ENCODE peak calls at places on chromosomes 4 and X, in ten cellular contexts. One of them, this sample, is unnamed.

GRCh38 chr4:168811793-168812651 is 198.0 kb downstream of the CBR4 start:
- DNase-seq in adrenal gland: no peak
- DNase-seq in body of pancreas: no peak
- DNase-seq in A549: no peak
- DNase-seq in A673: peak; percentile 28
- DNase-seq in HepG2: no peak
- DNase-seq in pancreas: no peak
- DNase-seq in tibial artery: no peak
- DNase-seq in spleen: no peak
- DNase-seq in kidney: no peak
- DNase-seq in this sample: no peak

GRCh38 chrX:153494541-153495361 is at the start of gene BGN:
- DNase-seq in adrenal gland: peak; percentile 48
- DNase-seq in HepG2: peak; percentile 26
- DNase-seq in A549: no peak
- DNase-seq in body of pancreas: no peak
- DNase-seq in kidney: peak; percentile 86
- DNase-seq in pancreas: no peak
- DNase-seq in A673: peak; percentile 62
- DNase-seq in spleen: no peak
- DNase-seq in tibial artery: peak; percentile 47
- DNase-seq in this sample: peak; percentile 80

GRCh38 chr4:145285928-145286327 is 105.5 kb upstream of the OTUD4 start:
- DNase-seq in adrenal gland: no peak
- DNase-seq in tibial artery: no peak
- DNase-seq in kidney: no peak
- DNase-seq in A549: no peak
- DNase-seq in spleen: no peak
- DNase-seq in HepG2: no peak
- DNase-seq in pancreas: no peak
- DNase-seq in A673: no peak
- DNase-seq in body of pancreas: no peak
- DNase-seq in this sample: no peak

GRCh38 chrX:154366666-154367055 is 7.8 kb downstream of the FLNA start:
- DNase-seq in A673: no peak
- DNase-seq in tibial artery: no peak
- DNase-seq in kidney: no peak
- DNase-seq in pancreas: no peak
- DNase-seq in body of pancreas: no peak
- DNase-seq in adrenal gland: no peak
- DNase-seq in HepG2: no peak
- DNase-seq in A549: no peak
- DNase-seq in spleen: no peak
- DNase-seq in this sample: no peak

GRCh38 chr4:174216935-174217272 is 66.6 kb downstream of the FBXO8 start:
- DNase-seq in body of pancreas: no peak
- DNase-seq in HepG2: no peak
- DNase-seq in A673: no peak
- DNase-seq in kidney: no peak
- DNase-seq in pancreas: no peak
- DNase-seq in adrenal gland: no peak
- DNase-seq in tibial artery: no peak
- DNase-seq in spleen: no peak
- DNase-seq in A549: no peak
- DNase-seq in this sample: no peak

GRCh38 chr4:149987777-149988410 is 90.4 kb upstream of the DCLK2 start:
- DNase-seq in spleen: no peak
- DNase-seq in adrenal gland: no peak
- DNase-seq in HepG2: no peak
- DNase-seq in body of pancreas: no peak
- DNase-seq in pancreas: no peak
- DNase-seq in kidney: no peak
- DNase-seq in A673: peak; percentile 89
- DNase-seq in A549: no peak
- DNase-seq in tibial artery: no peak
- DNase-seq in this sample: no peak

GRCh38 chrX:50680990-50681389 is 133.0 kb downstream of the SHROOM4 start:
- DNase-seq in pancreas: peak; percentile 10
- DNase-seq in HepG2: no peak
- DNase-seq in A673: peak; percentile 68
- DNase-seq in A549: peak; percentile 1
- DNase-seq in tibial artery: no peak
- DNase-seq in spleen: no peak
- DNase-seq in kidney: no peak
- DNase-seq in adrenal gland: peak; percentile 22
- DNase-seq in body of pancreas: no peak
- DNase-seq in this sample: peak; percentile 44

GRCh38 chr4:98568896-98569663 is 89.3 kb downstream of the TSPAN5 start:
- DNase-seq in spleen: no peak
- DNase-seq in tibial artery: no peak
- DNase-seq in kidney: no peak
- DNase-seq in pancreas: no peak
- DNase-seq in A673: no peak
- DNase-seq in adrenal gland: no peak
- DNase-seq in body of pancreas: no peak
- DNase-seq in HepG2: no peak
- DNase-seq in A549: no peak
- DNase-seq in this sample: no peak

GRCh38 chr4:1347410-1347864 is 429 bp downstream of the UVSSA start:
- DNase-seq in HepG2: peak; percentile 50
- DNase-seq in adrenal gland: peak; percentile 90
- DNase-seq in kidney: peak; percentile 94
- DNase-seq in body of pancreas: peak; percentile 76
- DNase-seq in A549: peak; percentile 49
- DNase-seq in A673: peak; percentile 64
- DNase-seq in tibial artery: peak; percentile 78
- DNase-seq in spleen: peak; percentile 95
- DNase-seq in pancreas: peak; percentile 83
- DNase-seq in this sample: peak; percentile 73

GRCh38 chr4:145814246-145814645 is 124.4 kb downstream of the ZNF827 start:
- DNase-seq in adrenal gland: no peak
- DNase-seq in A673: no peak
- DNase-seq in tibial artery: no peak
- DNase-seq in body of pancreas: no peak
- DNase-seq in HepG2: no peak
- DNase-seq in A549: no peak
- DNase-seq in kidney: no peak
- DNase-seq in spleen: no peak
- DNase-seq in pancreas: no peak
- DNase-seq in this sample: peak; percentile 40

GRCh38 chr4:25888781-25889180 is 25.2 kb upstream of the SMIM20 start:
- DNase-seq in pancreas: no peak
- DNase-seq in kidney: no peak
- DNase-seq in body of pancreas: no peak
- DNase-seq in spleen: no peak
- DNase-seq in A673: no peak
- DNase-seq in adrenal gland: no peak
- DNase-seq in A549: no peak
- DNase-seq in tibial artery: no peak
- DNase-seq in HepG2: no peak
- DNase-seq in this sample: no peak

GRCh38 chr4:99612704-99613103 is 38.1 kb downstream of the MTTP start:
- DNase-seq in A549: no peak
- DNase-seq in HepG2: no peak
- DNase-seq in kidney: no peak
- DNase-seq in adrenal gland: no peak
- DNase-seq in A673: no peak
- DNase-seq in body of pancreas: no peak
- DNase-seq in tibial artery: no peak
- DNase-seq in spleen: no peak
- DNase-seq in pancreas: peak; percentile 28
- DNase-seq in this sample: no peak

GRCh38 chr4:76219299-76220055 is 5.9 kb upstream of the SCARB2 start:
- DNase-seq in tibial artery: no peak
- DNase-seq in A673: no peak
- DNase-seq in kidney: no peak
- DNase-seq in pancreas: peak; percentile 35
- DNase-seq in HepG2: peak; percentile 62
- DNase-seq in A549: peak; percentile 23
- DNase-seq in adrenal gland: no peak
- DNase-seq in body of pancreas: no peak
- DNase-seq in spleen: no peak
- DNase-seq in this sample: no peak

GRCh38 chrX:15619053-15619772 is 18.5 kb upstream of the ACE2 start:
- DNase-seq in tibial artery: no peak
- DNase-seq in body of pancreas: no peak
- DNase-seq in pancreas: peak; percentile 14
- DNase-seq in A673: no peak
- DNase-seq in spleen: no peak
- DNase-seq in kidney: no peak
- DNase-seq in HepG2: no peak
- DNase-seq in A549: peak; percentile 36
- DNase-seq in adrenal gland: peak; percentile 41
- DNase-seq in this sample: no peak

GRCh38 chr4:148315049-148315448 is 127.2 kb downstream of the NR3C2 start:
- DNase-seq in kidney: no peak
- DNase-seq in HepG2: no peak
- DNase-seq in tibial artery: no peak
- DNase-seq in spleen: no peak
- DNase-seq in body of pancreas: no peak
- DNase-seq in adrenal gland: no peak
- DNase-seq in pancreas: no peak
- DNase-seq in A673: no peak
- DNase-seq in A549: no peak
- DNase-seq in this sample: no peak

GRCh38 chr4:2964077-2964471 is 703 bp downstream of the GRK4 start:
- DNase-seq in spleen: no peak
- DNase-seq in A673: no peak
- DNase-seq in A549: no peak
- DNase-seq in kidney: no peak
- DNase-seq in pancreas: no peak
- DNase-seq in body of pancreas: peak; percentile 37
- DNase-seq in HepG2: no peak
- DNase-seq in tibial artery: no peak
- DNase-seq in adrenal gland: no peak
- DNase-seq in this sample: no peak
- H3K4me3 ChIP-seq in spleen: peak overlapping the region; percentile 83
- H3K4me3 ChIP-seq in A673: peak overlapping the region; percentile 78
- H3K4me3 ChIP-seq in A549: peak overlapping the region; percentile 98
- H3K4me3 ChIP-seq in kidney: peak overlapping the region; percentile 78
- H3K4me3 ChIP-seq in pancreas: peak overlapping the region; percentile 84
- H3K4me3 ChIP-seq in body of pancreas: peak overlapping the region; percentile 55
- H3K4me3 ChIP-seq in HepG2: peak overlapping the region; percentile 62
- H3K4me3 ChIP-seq in tibial artery: peak overlapping the region; percentile 80
- H3K4me3 ChIP-seq in adrenal gland: no peak overlapping the region
- H3K4me3 ChIP-seq in this sample: peak overlapping the region; percentile 84

GRCh38 chr4:9996319-9997110 is 24.8 kb downstream of the SLC2A9 start:
- DNase-seq in kidney: no peak
- DNase-seq in body of pancreas: no peak
- DNase-seq in HepG2: no peak
- DNase-seq in pancreas: no peak
- DNase-seq in spleen: no peak
- DNase-seq in A673: no peak
- DNase-seq in A549: peak; percentile 13
- DNase-seq in adrenal gland: no peak
- DNase-seq in tibial artery: no peak
- DNase-seq in this sample: no peak
- H3K4me1 ChIP-seq in kidney: no peaks in the 10 kb centered on the region
- H3K4me1 ChIP-seq in body of pancreas: peaks cover 4% of the 10 kb centered on the region
- H3K4me1 ChIP-seq in HepG2: peaks cover 58% of the 10 kb centered on the region
- H3K4me1 ChIP-seq in pancreas: no peaks in the 10 kb centered on the region
- H3K4me1 ChIP-seq in spleen: no peaks in the 10 kb centered on the region
- H3K4me1 ChIP-seq in A673: no peaks in the 10 kb centered on the region
- H3K4me1 ChIP-seq in A549: peaks cover 11% of the 10 kb centered on the region
- H3K4me1 ChIP-seq in adrenal gland: peaks cover 13% of the 10 kb centered on the region
- H3K4me1 ChIP-seq in tibial artery: no peaks in the 10 kb centered on the region
- H3K4me1 ChIP-seq in this sample: no peaks in the 10 kb centered on the region

GRCh38 chr4:47662975-47663374 is 174.9 kb downstream of the CORIN start:
- DNase-seq in A549: peak; percentile 21
- DNase-seq in adrenal gland: no peak
- DNase-seq in HepG2: peak; percentile 23
- DNase-seq in pancreas: no peak
- DNase-seq in A673: peak; percentile 48
- DNase-seq in spleen: no peak
- DNase-seq in tibial artery: no peak
- DNase-seq in kidney: no peak
- DNase-seq in body of pancreas: no peak
- DNase-seq in this sample: peak; percentile 46
- TF ChIP-seq CTCF in A549: no peak
- TF ChIP-seq CTCF in adrenal gland: no peak
- TF ChIP-seq CTCF in HepG2: no peak
- TF ChIP-seq CTCF in pancreas: peak; percentile 12
- TF ChIP-seq CTCF in A673: peak; percentile 67
- TF ChIP-seq CTCF in spleen: no peak
- TF ChIP-seq CTCF in tibial artery: no peak
- TF ChIP-seq CTCF in kidney: no peak
- TF ChIP-seq CTCF in body of pancreas: no peak
- TF ChIP-seq CTCF in this sample: peak; percentile 53

DNA sequence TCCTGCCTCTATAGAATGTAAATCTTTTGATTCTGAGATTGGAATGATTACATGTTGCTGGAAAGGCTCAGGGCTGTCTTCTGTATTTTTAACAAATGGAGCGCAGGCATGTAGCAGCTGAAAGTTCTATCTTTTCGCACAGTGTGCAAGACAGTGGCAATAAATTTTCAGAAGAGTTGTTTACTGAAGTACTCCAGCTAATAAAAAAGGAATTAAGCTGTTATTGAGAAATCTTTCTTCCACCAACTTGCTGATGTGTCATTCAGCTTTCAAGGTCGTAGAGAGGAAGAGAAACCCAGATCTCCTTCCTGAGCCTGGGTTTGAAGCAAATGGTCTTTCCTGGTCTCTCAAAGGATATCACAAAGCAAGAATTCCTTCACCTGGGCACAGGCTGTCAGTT is 122.1 kb upstream of the PUDP start:
- DNase-seq in spleen: no peak
- DNase-seq in tibial artery: no peak
- DNase-seq in body of pancreas: no peak
- DNase-seq in HepG2: no peak
- DNase-seq in pancreas: no peak
- DNase-seq in kidney: no peak
- DNase-seq in A673: no peak
- DNase-seq in A549: no peak
- DNase-seq in adrenal gland: no peak
- DNase-seq in this sample: no peak
- H3K4me3 ChIP-seq in spleen: no peak overlapping the region
- H3K4me3 ChIP-seq in tibial artery: no peak overlapping the region
- H3K4me3 ChIP-seq in body of pancreas: no peak overlapping the region
- H3K4me3 ChIP-seq in HepG2: no peak overlapping the region
- H3K4me3 ChIP-seq in pancreas: no peak overlapping the region
- H3K4me3 ChIP-seq in kidney: no peak overlapping the region
- H3K4me3 ChIP-seq in A673: no peak overlapping the region
- H3K4me3 ChIP-seq in A549: no peak overlapping the region
- H3K4me3 ChIP-seq in adrenal gland: no peak overlapping the region
- H3K4me3 ChIP-seq in this sample: no peak overlapping the region